ENCODE peak calls at places on chromosomes 13 and 19, in nine cellular contexts. O is AG09309, D is fibroblast of the aortic adventitia, B is breast epithelium, S is BJ, Q is cardiac fibroblast, E is fibroblast of lung, U is OCI-LY7, A is fibroblast of mammary gland. P is an unnamed sample.

GRCh38 chr19:47762615-47763308 is 15.7 kb upstream of the SELENOW start:
- DNase-seq in E (peak), U (no peak), A (peak), S (no peak), D (no peak), Q (peak), O (no peak), B (no peak), P (no peak)

GRCh38 chr19:30682576-30683536 is 310.7 kb downstream of the ZNF536 start:
- DNase-seq in Q (peak), B (peak), U (peak), S (peak), A (peak), D (peak), O (peak), E (peak), P (peak)

GRCh38 chr19:40716031-40716654 is 543 bp downstream of the COQ8B start:
- DNase-seq in S (no peak), U (peak), E (no peak), D (no peak), B (peak), Q (no peak), A (peak), O (no peak), P (peak)

GRCh38 chr13:111213964-111214726 is 99.0 kb downstream of the ARHGEF7 start:
- DNase-seq in O (no peak), D (no peak), B (no peak), S (no peak), E (no peak), A (no peak), U (peak), Q (no peak), P (no peak)

GRCh38 chr19:8001995-8002849 is 3.2 kb downstream of the ELAVL1 start:
- DNase-seq in U (peak), E (peak), S (no peak), Q (peak), O (peak), D (peak), B (peak), A (peak), P (peak)

GRCh38 chr19:2507109-2507508 is 31.2 kb downstream of the GADD45B start:
- DNase-seq in A (peak), S (no peak), U (peak), E (peak), O (no peak), D (peak), Q (peak), B (peak), P (no peak)

GRCh38 chr13:106369858-106370257 is 165.6 kb downstream of the EFNB2 start:
- DNase-seq in A (no peak), B (no peak), D (no peak), U (no peak), E (no peak), O (no peak), S (no peak), Q (no peak), P (no peak)

GRCh38 chr19:51469162-51469561 is 9.2 kb upstream of the CEACAM18 start:
- DNase-seq in B (peak), D (no peak), O (no peak), Q (no peak), E (no peak), U (no peak), S (no peak), A (no peak), P (no peak)

GRCh38 chr13:67134322-67135129 is 95.6 kb downstream of the PCDH9 start:
- DNase-seq in U (peak), A (peak), Q (peak), B (no peak), E (peak), O (no peak), D (peak), S (no peak), P (no peak)

GRCh38 chr19:801861-802496 is 4.7 kb downstream of the PTBP1 start:
- DNase-seq in Q (peak), B (no peak), U (no peak), A (peak), D (peak), S (no peak), O (no peak), E (peak), P (no peak)

GRCh38 chr19:33177417-33177976 is 16.6 kb upstream of the LRP3 start:
- DNase-seq in U (no peak), E (no peak), B (peak), S (no peak), A (no peak), Q (no peak), O (no peak), D (no peak), P (no peak)

GRCh38 chr13:33678906-33679657 is 138.9 kb upstream of the RFC3 start:
- DNase-seq in D (peak), B (peak), O (peak), U (no peak), A (peak), S (no peak), E (peak), Q (peak), P (no peak)

GRCh38 chr19:17765069-17765618 is 13.9 kb downstream of the FCHO1 start:
- DNase-seq in O (no peak), D (no peak), U (no peak), E (no peak), Q (no peak), B (no peak), S (no peak), A (no peak), P (no peak)

GRCh38 chr19:49231804-49232203 is 74.2 kb downstream of the TRPM4 start:
- DNase-seq in Q (no peak), E (no peak), B (no peak), A (no peak), O (no peak), U (no peak), S (no peak), D (no peak), P (no peak)

GRCh38 chr13:97121894-97122293 is 100.2 kb upstream of the MBNL2 start:
- DNase-seq in A (no peak), D (peak), U (no peak), S (no peak), O (no peak), Q (peak), B (no peak), E (no peak), P (no peak)

GRCh38 chr13:91960947-91961346 is 562.5 kb downstream of the GPC5 start:
- DNase-seq in B (no peak), E (no peak), O (no peak), Q (no peak), A (no peak), S (no peak), U (no peak), D (no peak), P (no peak)

DNA sequence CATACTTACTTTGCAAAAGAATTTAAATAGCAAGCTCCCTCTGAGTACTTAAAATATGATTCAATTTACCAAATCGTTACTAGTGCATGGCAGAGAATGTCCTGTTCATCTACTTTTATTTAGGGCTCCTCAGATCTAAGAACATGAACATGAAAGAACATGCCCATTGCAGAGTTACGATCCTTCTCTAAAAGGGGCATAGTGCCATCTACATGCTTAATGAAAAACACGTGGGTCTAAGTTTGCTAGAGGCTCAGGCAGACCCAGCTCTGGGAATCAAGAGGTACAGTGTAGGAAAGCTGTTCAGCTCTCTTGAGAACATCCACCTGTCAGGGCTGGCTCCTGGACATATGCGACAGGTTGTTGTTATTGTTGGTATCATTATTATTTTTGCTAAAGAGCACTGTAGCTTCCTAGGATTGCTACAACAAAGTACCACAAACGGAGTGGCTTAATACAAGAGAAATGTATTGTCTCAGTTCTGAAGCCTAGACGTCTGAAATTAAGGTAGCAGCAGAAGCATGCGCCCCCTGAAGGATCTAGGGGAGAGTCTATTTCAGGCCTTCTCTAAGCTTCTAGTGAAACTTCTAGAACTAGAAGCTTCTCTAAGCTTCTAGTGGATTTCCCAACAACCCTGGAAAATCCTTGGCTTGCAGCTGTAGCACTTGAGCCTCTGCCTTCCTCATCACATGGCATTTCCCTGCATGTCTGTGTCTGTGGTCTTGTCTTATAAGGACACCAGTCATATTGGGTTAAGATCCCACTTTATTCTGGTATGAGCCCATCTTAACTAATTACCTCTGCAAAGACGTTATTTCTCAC is 133.9 kb downstream of the DCT start:
- DNase-seq in S (no peak), O (no peak), B (no peak), D (peak), E (peak), Q (peak), U (peak), A (peak), P (no peak)
- TF ChIP-seq CTCF in S (no peak), O (no peak), B (no peak), D (peak), E (no peak), Q (peak), U (no peak), A (no peak), P (peak)

DNA sequence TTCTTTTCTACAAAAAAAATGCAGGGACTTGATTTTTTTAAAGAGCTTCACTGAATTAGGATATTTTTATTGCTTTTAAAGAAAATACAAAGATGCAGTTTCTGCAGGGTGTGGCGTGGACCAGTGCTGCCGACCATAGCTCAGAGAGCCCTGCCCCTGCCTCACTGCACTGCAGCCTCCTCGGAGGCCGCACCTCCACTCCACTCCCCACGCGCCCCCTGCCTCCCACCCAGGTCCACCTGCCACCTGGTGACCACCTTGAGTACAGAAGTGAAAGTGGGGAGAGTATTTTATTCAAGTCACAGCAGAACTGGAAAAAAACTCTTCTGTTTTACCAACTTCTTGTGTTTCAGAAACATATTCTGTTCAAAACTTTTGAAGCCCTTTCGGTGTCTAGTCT is 7.9 kb upstream of the F7 start:
- DNase-seq in E (no peak), O (no peak), A (no peak), D (no peak), U (no peak), Q (no peak), B (no peak), S (no peak), P (no peak)
- H3K4me3 ChIP-seq in E (no peak), O (no peak), A (no peak), D (no peak), U (no peak), Q (no peak), B (no peak), S (no peak), P (no peak)

GRCh38 chr19:39140594-39140993 is 15.0 kb downstream of the PAK4 start:
- DNase-seq in E (no peak), A (no peak), Q (no peak), B (no peak), O (no peak), D (no peak), S (no peak), U (no peak), P (no peak)

GRCh38 chr19:39140195-39140516 is 14.6 kb downstream of the PAK4 start:
- DNase-seq in U (no peak), S (no peak), O (no peak), B (no peak), E (no peak), Q (no peak), D (no peak), A (no peak), P (no peak)

GRCh38 chr19:39139305-39140194 is 14.0 kb downstream of the PAK4 start:
- DNase-seq in D (no peak), B (no peak), E (no peak), U (no peak), O (no peak), S (no peak), A (no peak), Q (no peak), P (no peak)

GRCh38 chr19:39137131-39137530 is 11.5 kb downstream of the PAK4 start:
- DNase-seq in A (no peak), U (no peak), D (no peak), S (no peak), O (no peak), Q (no peak), B (no peak), E (no peak), P (no peak)

DNA sequence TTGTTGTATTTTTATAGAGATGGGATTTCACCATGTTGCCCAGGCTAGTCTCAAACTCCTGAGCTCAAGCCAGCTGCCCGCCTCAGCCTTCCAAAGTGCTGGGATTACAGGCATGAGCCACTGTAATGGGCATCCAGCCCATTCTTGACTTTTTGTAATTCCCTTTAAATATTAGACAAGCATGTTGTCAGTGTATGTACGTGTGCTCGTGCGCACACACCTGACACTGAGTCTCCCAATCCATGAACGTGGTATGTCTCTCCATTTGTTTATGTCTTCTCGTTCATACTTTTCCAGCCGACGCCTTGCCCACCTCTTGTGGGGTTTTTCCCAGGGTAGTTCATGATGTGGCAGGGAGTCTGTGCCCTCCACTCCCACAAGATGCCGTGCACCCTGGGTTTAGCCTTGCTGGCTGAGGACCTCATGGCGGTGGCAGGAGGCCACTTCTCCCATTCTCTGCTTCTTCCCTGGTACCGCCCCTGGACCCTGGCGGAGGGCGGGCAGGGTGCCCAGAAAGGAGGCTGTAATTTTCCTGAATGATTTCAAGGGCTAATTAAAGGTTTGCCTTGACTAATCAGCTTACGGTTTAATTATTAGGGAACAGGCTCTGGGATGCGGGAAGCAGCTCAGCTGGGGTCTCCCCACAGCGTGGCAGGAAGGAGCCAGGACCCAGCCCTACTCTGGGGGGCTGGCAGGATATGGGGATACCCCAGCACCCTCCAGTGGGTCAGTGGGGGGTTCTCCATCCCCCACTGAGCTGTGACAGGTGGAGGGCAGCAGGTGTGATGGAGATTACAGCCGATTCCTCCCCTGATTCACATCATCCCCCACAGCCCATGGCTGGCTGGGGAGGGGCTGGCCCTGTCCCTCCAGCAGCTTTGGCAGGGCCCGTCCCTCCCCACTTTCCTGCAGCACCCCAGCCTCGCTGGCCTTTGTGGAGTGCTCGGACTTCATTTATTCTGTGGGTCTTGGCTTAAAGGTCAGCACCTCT is 12.9 kb downstream of the PAK4 start:
- DNase-seq in E (no peak), B (no peak), U (no peak), A (no peak), D (peak), Q (no peak), S (no peak), O (no peak), P (no peak)
- TF ChIP-seq CTCF in E (no peak), B (no peak), U (no peak), A (no peak), D (no peak), Q (no peak), S (no peak), O (no peak), P (no peak)

DNA sequence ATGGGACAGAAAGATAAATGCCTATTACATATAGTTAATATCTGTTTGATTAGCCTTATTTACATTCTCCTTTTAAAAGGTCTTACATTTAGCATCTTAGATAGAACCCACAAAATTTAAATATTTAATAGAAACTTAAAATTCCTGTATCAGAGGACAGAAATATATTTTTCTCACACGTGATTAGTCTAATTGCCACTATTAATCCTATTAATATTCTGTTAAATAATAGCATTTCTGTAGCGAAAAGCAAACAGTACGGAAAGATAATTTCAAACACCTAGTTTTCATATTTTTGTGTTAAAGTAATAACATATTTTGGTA is 380 bp upstream of the ZNF30 start:
- DNase-seq in U (no peak), E (no peak), Q (no peak), O (no peak), S (no peak), D (no peak), B (no peak), A (no peak), P (no peak)
- H3K4me3 ChIP-seq in U (no peak), E (no peak), Q (no peak), O (no peak), S (peak), D (peak), B (peak), A (no peak), P (peak)

GRCh38 chr13:46553886-46554855 is 1.2 kb downstream of the LRCH1 start:
- DNase-seq in A (peak), U (peak), B (peak), S (no peak), O (no peak), D (peak), Q (peak), E (peak), P (no peak)
- TF ChIP-seq CTCF in A (peak), U (peak), B (peak), S (peak), O (peak), D (peak), Q (peak), E (peak), P (peak)

GRCh38 chr13:28392428-28392827 is 102.5 kb downstream of the FLT1 start:
- DNase-seq in D (peak), U (no peak), S (no peak), A (no peak), O (no peak), E (no peak), B (no peak), Q (peak), P (no peak)
- H3K4me3 ChIP-seq in D (no peak), U (no peak), S (no peak), A (no peak), O (no peak), E (no peak), B (no peak), Q (no peak), P (no peak)

GRCh38 chr13:26112843-26113242 is 61.0 kb upstream of the SHISA2 start:
- DNase-seq in O (no peak), E (peak), B (no peak), S (no peak), U (no peak), Q (no peak), A (no peak), D (no peak), P (no peak)
- TF ChIP-seq CTCF in O (peak), E (no peak), B (no peak), S (peak), U (peak), Q (peak), A (peak), D (no peak), P (peak)

GRCh38 chr13:98563071-98563470 is 13.8 kb downstream of the STK24 start:
- DNase-seq in Q (no peak), B (no peak), U (peak), A (no peak), E (no peak), D (no peak), S (no peak), O (no peak), P (no peak)
- H3K4me3 ChIP-seq in Q (no peak), B (peak), U (peak), A (no peak), E (peak), D (no peak), S (no peak), O (no peak), P (no peak)

GRCh38 chr19:13082192-13083007 is 20.3 kb downstream of the LYL1 start:
- DNase-seq in S (no peak), A (peak), B (no peak), Q (peak), U (no peak), O (no peak), D (peak), E (peak), P (no peak)
- TF ChIP-seq CTCF in S (peak), A (peak), B (no peak), Q (peak), U (peak), O (peak), D (peak), E (peak), P (peak)

GRCh38 chr13:82438320-82438719 is 1444.0 kb downstream of the SLITRK1 start:
- DNase-seq in Q (no peak), S (no peak), A (no peak), O (no peak), U (no peak), E (no peak), B (no peak), D (no peak), P (no peak)
- H3K4me3 ChIP-seq in Q (no peak), S (no peak), A (no peak), O (no peak), U (no peak), E (no peak), B (no peak), D (no peak), P (no peak)

P was measured in AG04450.